ENCODE peak calls at places on chromosome 19, in seven cellular contexts. S is H9, U is H1, M is IMR-90, C is mesendoderm, Z is mesenchymal stem cell, H is trophoblast cell. T is an unnamed sample.

GRCh38 chr19:4452230-4452990 is 5.2 kb downstream of the UBXN6 start:
- DNase-seq in S (no peak), U (no peak), M (no peak), C (no peak), Z (no peak), H (no peak), T (no peak)

GRCh38 chr19:58117841-58118575 is 20.0 kb upstream of the ZSCAN18 start:
- DNase-seq in S (no peak), U (no peak), M (no peak), C (no peak), Z (no peak), H (no peak), T (no peak)

GRCh38 chr19:54179921-54180452 is 7.0 kb upstream of the TMC4 start:
- DNase-seq in S (peak), U (peak), M (peak), C (peak), Z (peak), H (peak), T (peak)

GRCh38 chr19:4584670-4585460 is 25.4 kb upstream of the SEMA6B start:
- DNase-seq in S (no peak), U (peak), M (no peak), C (peak), Z (peak), H (no peak), T (no peak)

GRCh38 chr19:16626796-16627193 is 1.2 kb downstream of the MED26 start:
- DNase-seq in S (no peak), U (no peak), M (no peak), C (no peak), Z (no peak), H (no peak), T (no peak)

GRCh38 chr19:38831142-38831605 is 420 bp downstream of the ECH1 start:
- DNase-seq in S (peak), U (no peak), M (peak), C (peak), Z (peak), H (peak), T (no peak)

GRCh38 chr19:21505459-21506393 is at the start of gene ZNF429:
- DNase-seq in S (peak), U (peak), M (peak), C (peak), Z (peak), H (peak), T (peak)

GRCh38 chr19:41994521-41994971 is 516 bp upstream of the ATP1A3 start:
- DNase-seq in S (no peak), U (no peak), M (no peak), C (no peak), Z (no peak), H (no peak), T (no peak)

GRCh38 chr19:47447470-47448359 is 24.0 kb downstream of the SLC8A2 start:
- DNase-seq in S (peak), U (peak), M (peak), C (peak), Z (peak), H (no peak), T (peak)

GRCh38 chr19:14150041-14150769 is 13.8 kb upstream of the ASF1B start:
- DNase-seq in S (no peak), U (no peak), M (no peak), C (no peak), Z (no peak), H (no peak), T (no peak)

GRCh38 chr19:14149011-14149410 is 12.6 kb upstream of the ASF1B start:
- DNase-seq in S (no peak), U (no peak), M (no peak), C (no peak), Z (no peak), H (no peak), T (no peak)

GRCh38 chr19:14152713-14153112 is 16.3 kb upstream of the ASF1B start:
- DNase-seq in S (no peak), U (no peak), M (no peak), C (no peak), Z (no peak), H (no peak), T (no peak)

GRCh38 chr19:14149509-14149994 is 13.2 kb upstream of the ASF1B start:
- DNase-seq in S (no peak), U (no peak), M (no peak), C (no peak), Z (no peak), H (no peak), T (no peak)

GRCh38 chr19:14150770-14151661 is 14.6 kb upstream of the ASF1B start:
- DNase-seq in S (no peak), U (no peak), M (no peak), C (no peak), Z (no peak), H (no peak), T (no peak)
- H2BK5ac ChIP-seq in S (no peak), U (no peak), M (no peak), C (no peak), Z (no peak), H (no peak), T (peak)

DNA sequence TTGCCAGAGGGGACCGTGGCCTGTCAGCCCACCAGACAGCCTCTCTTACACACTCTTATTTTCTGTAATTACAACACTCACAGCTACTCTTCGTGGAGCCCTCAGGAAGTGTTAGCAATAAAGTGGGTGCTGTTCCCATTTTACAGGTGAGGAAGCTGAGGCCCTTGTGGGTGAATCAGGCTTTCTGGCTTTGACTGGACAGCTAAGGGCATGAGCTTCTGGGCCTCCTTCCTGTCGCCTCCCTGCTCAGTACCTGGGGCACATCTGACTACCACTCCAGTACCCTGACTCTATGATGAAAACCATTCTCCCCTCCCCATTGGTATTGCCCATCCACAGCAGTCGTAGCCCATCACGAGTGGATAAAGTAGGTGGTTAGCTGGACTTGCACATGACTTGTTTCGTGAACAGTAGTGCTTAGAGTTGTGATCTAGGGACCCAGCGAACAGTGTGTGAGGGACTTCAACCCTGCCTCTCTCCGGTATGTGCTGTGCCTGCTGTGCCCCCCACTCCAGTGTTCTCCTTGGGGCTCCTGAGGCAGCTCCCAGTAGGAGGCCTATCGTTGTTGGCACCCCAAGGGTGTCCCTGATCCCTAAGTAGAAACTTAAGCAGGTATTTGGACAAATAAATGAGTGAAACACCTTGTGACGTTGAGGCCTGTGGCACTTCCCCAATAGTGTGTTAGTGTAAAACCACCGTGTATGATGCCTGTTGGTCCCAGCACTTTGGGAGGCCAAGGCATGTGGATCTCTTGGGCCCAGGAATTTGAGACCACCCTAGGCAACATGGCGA is 38.6 kb downstream of the GATAD2A start:
- DNase-seq in S (no peak), U (no peak), M (no peak), C (no peak), Z (no peak), H (no peak), T (no peak)
- H3K9ac ChIP-seq in S (no peak), U (no peak), M (no peak), C (no peak), Z (no peak), H (no peak), T (no peak)

GRCh38 chr19:1511318-1511988 is 1.4 kb downstream of the ADAMTSL5 start:
- DNase-seq in S (no peak), U (no peak), M (no peak), C (no peak), Z (no peak), H (no peak), T (no peak)

GRCh38 chr19:1511989-1512338 is 855 bp downstream of the ADAMTSL5 start:
- DNase-seq in S (no peak), U (no peak), M (no peak), C (no peak), Z (no peak), H (no peak), T (no peak)

GRCh38 chr19:1509589-1510441 is 3.0 kb downstream of the ADAMTSL5 start:
- DNase-seq in S (no peak), U (no peak), M (no peak), C (no peak), Z (no peak), H (no peak), T (no peak)

GRCh38 chr19:1510807-1511206 is 2.0 kb downstream of the ADAMTSL5 start:
- DNase-seq in S (no peak), U (no peak), M (no peak), C (no peak), Z (no peak), H (no peak), T (no peak)

DNA sequence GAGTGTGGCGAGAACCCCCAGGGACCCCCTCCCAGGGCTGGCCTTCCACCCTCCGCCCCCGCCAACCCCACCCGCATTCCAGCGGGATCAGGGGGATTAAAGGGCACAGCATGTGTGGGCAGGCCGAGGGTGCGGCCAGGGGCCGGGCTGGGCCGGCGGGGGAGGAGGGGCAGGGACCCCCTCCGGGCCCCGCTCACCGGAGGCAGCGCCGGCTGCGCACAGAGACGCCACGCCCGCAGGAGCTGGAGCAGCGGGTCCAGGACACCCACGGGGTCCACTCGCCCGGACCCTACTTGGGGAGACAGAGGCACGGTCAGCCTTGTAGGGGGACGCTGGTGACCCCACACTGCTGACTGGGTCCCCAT is 2.4 kb downstream of the ADAMTSL5 start:
- DNase-seq in S (no peak), U (no peak), M (no peak), C (no peak), Z (no peak), H (no peak), T (no peak)
- H2BK5ac ChIP-seq in S (no peak), U (no peak), M (no peak), C (no peak), Z (no peak), H (no peak), T (peak)

GRCh38 chr19:6373096-6373812 is 660 bp downstream of the ALKBH7 start:
- DNase-seq in S (peak), U (peak), M (peak), C (peak), Z (peak), H (peak), T (peak)

GRCh38 chr19:6373813-6374108 is 1.2 kb downstream of the ALKBH7 start:
- DNase-seq in S (no peak), U (no peak), M (no peak), C (no peak), Z (no peak), H (no peak), T (no peak)

GRCh38 chr19:6374711-6375410 is 872 bp downstream of the PSPN start:
- DNase-seq in S (no peak), U (no peak), M (no peak), C (no peak), Z (no peak), H (no peak), T (no peak)

GRCh38 chr19:6375411-6376010 is at the start of gene PSPN:
- DNase-seq in S (no peak), U (peak), M (no peak), C (no peak), Z (no peak), H (no peak), T (no peak)

GRCh38 chr19:6374179-6374709 is 1.5 kb downstream of the PSPN start:
- DNase-seq in S (no peak), U (no peak), M (no peak), C (no peak), Z (no peak), H (no peak), T (no peak)
- H3K9ac ChIP-seq in S (no peak), U (no peak), M (peak), C (peak), Z (peak), H (no peak), T (peak)